ENCODE peak calls at places on chromosomes 1 and 21, in five cellular contexts. K is upper lobe of left lung, T is HepG2, R is GM12878, L is K562. J is an unnamed sample. For H3K27me3 and H3K4me1, the result is how much of the 10 kb centered on the place peaks cover.

GRCh38 chr1:24875976-24876609 is 54.0 kb downstream of the RUNX3 start:
- ATAC-seq in K (no peak), T (no peak), R (no peak), L (peak), J (no peak)

GRCh38 chr1:163170975-163171676 is 31.6 kb downstream of the RGS5 start:
- ATAC-seq in K (no peak), T (peak), R (peak), L (peak), J (peak)

GRCh38 chr1:159849972-159850371 is 12.5 kb downstream of the VSIG8 start:
- ATAC-seq in K (no peak), T (no peak), R (no peak), L (no peak), J (no peak)

GRCh38 chr1:184771190-184771691 is 16.6 kb upstream of the EDEM3 start:
- ATAC-seq in K (no peak), T (no peak), R (no peak), L (peak), J (no peak)

GRCh38 chr1:203117611-203118575 is 9.6 kb upstream of the ADORA1 start:
- ATAC-seq in K (peak), T (peak), R (peak), L (peak), J (peak)

GRCh38 chr1:219236933-219237610 is 63.4 kb downstream of the LYPLAL1 start:
- ATAC-seq in K (no peak), T (peak), R (no peak), L (no peak), J (no peak)

GRCh38 chr1:45635211-45635610 is 11.4 kb upstream of the CCDC17 start:
- ATAC-seq in K (no peak), T (no peak), R (no peak), L (no peak), J (no peak)

GRCh38 chr1:62882161-62882560 is 98.2 kb downstream of the ATG4C start:
- ATAC-seq in K (no peak), T (peak), R (no peak), L (no peak), J (no peak)

GRCh38 chr1:113036639-113037321 is 36.2 kb upstream of the LRIG2 start:
- ATAC-seq in K (no peak), T (no peak), R (peak), L (no peak), J (no peak)

GRCh38 chr1:153550827-153551512 is 1.9 kb upstream of the S100A3 start:
- ATAC-seq in K (peak), T (no peak), R (peak), L (no peak), J (no peak)

GRCh38 chr1:42923367-42924248 is 35.1 kb downstream of the SLC2A1 start:
- ATAC-seq in K (peak), T (no peak), R (peak), L (no peak), J (peak)

GRCh38 chr1:74396942-74397341 is 115.5 kb downstream of the LRRC53 start:
- ATAC-seq in K (peak), T (no peak), R (peak), L (no peak), J (no peak)

GRCh38 chr1:154972517-154973343 is 1.8 kb upstream of the CKS1B start:
- ATAC-seq in K (no peak), T (peak), R (no peak), L (no peak), J (no peak)

GRCh38 chr1:9078035-9078948 is 8.9 kb upstream of the SLC2A5 start:
- ATAC-seq in K (peak), T (no peak), R (peak), L (no peak), J (no peak)

GRCh38 chr1:151801846-151802245 is 3.4 kb downstream of the LINGO4 start:
- ATAC-seq in K (no peak), T (peak), R (no peak), L (no peak), J (no peak)

GRCh38 chr1:201895120-201895665 is 6.5 kb downstream of the SHISA4 start:
- ATAC-seq in K (no peak), T (no peak), R (no peak), L (no peak), J (no peak)

GRCh38 chr1:192839164-192840066 is 30.6 kb downstream of the RGS2 start:
- ATAC-seq in K (no peak), T (no peak), R (no peak), L (no peak), J (no peak)

GRCh38 chr1:244665771-244666217 is 12.9 kb downstream of the DESI2 start:
- ATAC-seq in K (peak), T (no peak), R (peak), L (peak), J (no peak)

GRCh38 chr1:86504130-86504479 is 35.4 kb downstream of the CLCA1 start:
- ATAC-seq in K (peak), T (no peak), R (peak), L (peak), J (no peak)

GRCh38 chr1:10271090-10271489 is 60.7 kb downstream of the KIF1B start:
- ATAC-seq in K (no peak), T (no peak), R (no peak), L (no peak), J (no peak)

GRCh38 chr21:37658994-37659458 is 257.2 kb downstream of the KCNJ6 start:
- ATAC-seq in K (peak), T (no peak), R (no peak), L (peak), J (peak)

GRCh38 chr1:92411511-92411910 is 75.2 kb downstream of the GFI1 start:
- ATAC-seq in K (no peak), T (no peak), R (no peak), L (peak), J (no peak)

GRCh38 chr1:216815239-216815955 is 92.2 kb upstream of the ESRRG start:
- ATAC-seq in K (no peak), T (no peak), R (no peak), L (no peak), J (peak)

GRCh38 chr1:147273409-147274307 is 31.2 kb downstream of the CHD1L start:
- ATAC-seq in K (peak), T (peak), R (peak), L (peak), J (peak)

GRCh38 chr1:164842891-164843290 is 283.9 kb downstream of the PBX1 start:
- ATAC-seq in K (no peak), T (no peak), R (no peak), L (no peak), J (no peak)

GRCh38 chr1:225318706-225319575 is 108.9 kb downstream of the LBR start:
- ATAC-seq in K (peak), T (peak), R (peak), L (peak), J (no peak)

GRCh38 chr1:198408716-198409115 is 131.8 kb downstream of the ATP6V1G3 start:
- ATAC-seq in K (no peak), T (no peak), R (no peak), L (no peak), J (no peak)

GRCh38 chr1:81824759-81825158 is 24.0 kb downstream of the ADGRL2 start:
- ATAC-seq in K (no peak), T (no peak), R (no peak), L (no peak), J (no peak)

GRCh38 chr1:215731699-215732098 is 164.6 kb downstream of the KCTD3 start:
- ATAC-seq in K (no peak), T (no peak), R (no peak), L (no peak), J (no peak)

GRCh38 chr1:183319051-183319450 is 99.1 kb downstream of the NMNAT2 start:
- ATAC-seq in K (no peak), T (peak), R (peak), L (no peak), J (no peak)

GRCh38 chr1:98051065-98051675 is 130.3 kb upstream of the DPYD start:
- ATAC-seq in K (no peak), T (peak), R (peak), L (peak), J (no peak)

GRCh38 chr1:225737179-225737578 is 40.4 kb upstream of the SRP9 start:
- ATAC-seq in K (no peak), T (no peak), R (no peak), L (no peak), J (no peak)

GRCh38 chr1:228350831-228351781 is 55.5 kb downstream of the TRIM11 start:
- ATAC-seq in K (no peak), T (no peak), R (no peak), L (no peak), J (no peak)

GRCh38 chr1:15956150-15956549 is 19.8 kb downstream of the ZBTB17 start:
- ATAC-seq in K (no peak), T (no peak), R (no peak), L (no peak), J (no peak)

GRCh38 chr21:31236528-31236927 is 107.5 kb downstream of the TIAM1 start:
- ATAC-seq in K (no peak), T (no peak), R (no peak), L (no peak), J (no peak)

GRCh38 chr1:47450606-47451005 is 12.8 kb downstream of the FOXD2 start:
- ATAC-seq in K (no peak), T (no peak), R (no peak), L (no peak), J (no peak)
- H3K27me3 ChIP-seq in K (under half), T (half or more), R (under half), L (under half), J (half or more)

GRCh38 chr1:79232831-79233230 is 226.3 kb upstream of the ADGRL4 start:
- ATAC-seq in K (no peak), T (no peak), R (no peak), L (no peak), J (no peak)

GRCh38 chr1:79224537-79224936 is 218.0 kb upstream of the ADGRL4 start:
- ATAC-seq in K (no peak), T (no peak), R (no peak), L (no peak), J (no peak)

GRCh38 chr1:79226963-79227362 is 220.4 kb upstream of the ADGRL4 start:
- ATAC-seq in K (no peak), T (no peak), R (no peak), L (no peak), J (no peak)
- TF ChIP-seq EP300 in K (no peak), T (no peak), R (no peak), L (no peak), J (no peak)

GRCh38 chr1:204729516-204729915 is 44.0 kb upstream of the LRRN2 start:
- ATAC-seq in K (no peak), T (no peak), R (no peak), L (no peak), J (no peak)

GRCh38 chr1:204728045-204728444 is 42.5 kb upstream of the LRRN2 start:
- ATAC-seq in K (no peak), T (no peak), R (no peak), L (no peak), J (no peak)

GRCh38 chr1:204725821-204726448 is 40.4 kb upstream of the LRRN2 start:
- ATAC-seq in K (no peak), T (peak), R (no peak), L (peak), J (no peak)

GRCh38 chr1:204728456-204728855 is 42.9 kb upstream of the LRRN2 start:
- ATAC-seq in K (no peak), T (no peak), R (no peak), L (no peak), J (no peak)

GRCh38 chr1:204726478-204726877 is 40.9 kb upstream of the LRRN2 start:
- ATAC-seq in K (no peak), T (no peak), R (peak), L (no peak), J (no peak)
- H3K4me1 ChIP-seq in K (under half), T (under half), R (under half), L (under half), J (under half)

GRCh38 chr1:61114178-61114870 is 32.0 kb downstream of the NFIA start:
- ATAC-seq in K (no peak), T (peak), R (no peak), L (no peak), J (no peak)

GRCh38 chr1:61116421-61116820 is 34.1 kb downstream of the NFIA start:
- ATAC-seq in K (peak), T (no peak), R (no peak), L (peak), J (no peak)

GRCh38 chr1:61115436-61115835 is 33.1 kb downstream of the NFIA start:
- ATAC-seq in K (peak), T (peak), R (no peak), L (peak), J (no peak)

GRCh38 chr1:61119085-61119484 is 36.7 kb downstream of the NFIA start:
- ATAC-seq in K (no peak), T (peak), R (no peak), L (no peak), J (no peak)

GRCh38 chr1:61117283-61117682 is 34.9 kb downstream of the NFIA start:
- ATAC-seq in K (no peak), T (no peak), R (no peak), L (no peak), J (no peak)
- H3K27me3 ChIP-seq in K (under half), T (under half), R (under half), L (under half), J (under half)

GRCh38 chr1:229470406-229471043 is 36.6 kb upstream of the ACTA1 start:
- ATAC-seq in K (no peak), T (no peak), R (no peak), L (no peak), J (no peak)

GRCh38 chr1:229461032-229461668 is 27.3 kb upstream of the ACTA1 start:
- ATAC-seq in K (no peak), T (no peak), R (no peak), L (no peak), J (no peak)

GRCh38 chr1:229464672-229465071 is 30.8 kb upstream of the ACTA1 start:
- ATAC-seq in K (no peak), T (no peak), R (no peak), L (no peak), J (no peak)

GRCh38 chr1:229471175-229471574 is 37.0 kb downstream of the NUP133 start:
- ATAC-seq in K (no peak), T (no peak), R (no peak), L (no peak), J (no peak)

GRCh38 chr1:229466887-229467286 is 33.0 kb upstream of the ACTA1 start:
- ATAC-seq in K (no peak), T (no peak), R (no peak), L (no peak), J (no peak)
- TF ChIP-seq EP300 in K (no peak), T (no peak), R (no peak), L (no peak), J (no peak)

GRCh38 chr1:27416387-27417111 is 24.1 kb downstream of the GPR3 start:
- ATAC-seq in K (peak), T (peak), R (peak), L (peak), J (peak)
- H3K4me1 ChIP-seq in K (under half), T (under half), R (under half), L (under half), J (under half)

DNA sequence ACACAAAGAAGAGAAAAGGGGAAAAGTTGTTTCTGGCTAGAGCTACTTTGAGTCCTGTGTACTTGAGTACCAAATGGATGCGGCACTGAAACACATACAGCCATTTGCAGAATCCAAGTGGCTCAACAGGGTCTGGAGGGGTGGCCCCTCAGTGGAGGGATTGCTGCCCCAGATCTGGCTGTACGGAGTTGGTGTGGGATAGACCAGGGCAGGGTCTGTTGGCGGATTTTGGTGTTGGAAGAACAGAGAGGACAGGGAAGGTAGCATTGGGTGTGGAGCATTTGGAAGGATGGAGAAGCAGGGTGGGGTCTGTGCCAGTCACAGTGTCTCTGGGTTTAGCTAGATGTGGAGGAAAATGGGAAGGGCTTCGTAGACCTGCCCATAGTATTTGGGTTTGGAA is 220.5 kb downstream of the CAMTA1 start:
- ATAC-seq in K (no peak), T (no peak), R (no peak), L (no peak), J (no peak)
- H3K27me3 ChIP-seq in K (under half), T (half or more), R (under half), L (under half), J (under half)

DNA sequence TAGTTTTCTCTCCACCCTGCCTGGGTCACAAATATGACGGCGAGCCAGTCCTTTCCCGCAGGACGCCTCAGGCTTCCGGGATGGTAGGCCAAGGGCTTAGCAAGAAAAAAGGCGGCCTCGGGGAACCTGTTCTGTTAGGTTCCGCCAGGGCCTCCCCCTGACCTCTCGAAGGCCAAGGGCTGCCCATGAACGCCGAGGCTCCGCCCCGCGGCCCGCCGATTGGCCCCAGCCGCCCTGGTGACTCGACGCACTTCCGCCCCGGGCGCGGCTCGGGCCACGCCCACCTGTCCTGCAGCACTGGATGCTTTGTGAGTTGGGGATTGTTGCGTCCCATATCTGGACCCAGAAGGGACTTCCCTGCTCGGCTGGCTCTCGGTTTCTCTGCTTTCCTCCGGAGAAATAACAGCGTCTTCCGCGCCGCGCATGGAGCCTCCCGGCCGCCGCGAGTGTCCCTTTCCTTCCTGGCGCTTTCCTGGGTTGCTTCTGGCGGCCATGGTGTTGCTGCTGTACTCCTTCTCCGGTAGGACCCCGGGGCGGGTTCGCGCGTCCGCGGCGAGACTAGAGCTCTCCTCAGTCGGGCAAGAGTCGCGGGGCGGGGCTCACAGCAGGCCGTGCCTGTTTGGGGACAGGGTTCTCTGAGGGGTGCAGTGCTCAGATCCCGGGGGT is at the start of gene CD46:
- ATAC-seq in K (peak), T (peak), R (peak), L (peak), J (peak)
- TF ChIP-seq EP300 in K (peak), T (no peak), R (no peak), L (peak), J (no peak)

DNA sequence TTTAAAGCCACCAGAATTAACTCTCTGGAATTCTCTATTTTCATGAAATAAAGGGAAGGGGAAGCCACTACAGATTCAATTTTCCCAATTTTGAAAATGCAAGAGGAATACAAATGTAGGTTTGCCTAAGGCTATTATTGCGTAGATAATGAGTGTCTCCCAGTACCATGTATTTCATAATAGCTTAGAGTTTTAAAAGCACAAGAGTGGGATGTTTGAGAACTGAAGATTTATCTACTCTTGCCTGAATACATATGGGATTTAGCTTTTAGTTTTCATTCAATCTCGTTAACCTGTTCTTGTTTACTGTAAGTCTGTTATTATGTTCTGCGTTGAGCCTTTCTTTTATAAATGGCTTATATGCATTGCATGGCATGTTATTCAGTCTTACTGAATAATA is 795.1 kb downstream of the BRINP3 start:
- ATAC-seq in K (no peak), T (no peak), R (no peak), L (no peak), J (no peak)
- H3K4me1 ChIP-seq in K (under half), T (under half), R (under half), L (under half), J (under half)